ENCODE peak calls at places on chromosomes 12 and 14, in four cellular contexts. J is LNCaP clone FGC, Y is coronary artery, X is MM.1S. I is an unnamed sample.

GRCh38 chr14:91351508-91351853 is 66.1 kb downstream of the CCDC88C start:
- DNase-seq in Y (no peak), J (no peak), X (no peak), I (no peak)

GRCh38 chr12:58639323-58639934 is 280.9 kb downstream of the LRIG3 start:
- DNase-seq in Y (no peak), X (no peak), J (peak; percentile 78), I (peak; percentile 46)

GRCh38 chr14:84969501-84969900 is 560.4 kb upstream of the FLRT2 start:
- DNase-seq in J (no peak), X (no peak), Y (no peak), I (no peak)

GRCh38 chr12:66693901-66694513 is 15.1 kb upstream of the GRIP1 start:
- DNase-seq in Y (no peak), J (peak; percentile 43), X (peak; percentile 88), I (peak; percentile 55)

GRCh38 chr12:31491819-31492598 is 98.9 kb downstream of the DENND5B start:
- DNase-seq in Y (no peak), X (no peak), J (peak; percentile 56), I (peak; percentile 86)

GRCh38 chr12:90512518-90512917 is 442.5 kb downstream of the CCER1 start:
- DNase-seq in Y (no peak), J (no peak), X (no peak), I (no peak)

GRCh38 chr14:63852817-63853730 is at the start of gene SYNE2:
- DNase-seq in J (no peak), X (peak; percentile 61), Y (peak; percentile 80), I (peak; percentile 28)

GRCh38 chr12:49288412-49288853 is 6.5 kb upstream of the PRPH start:
- DNase-seq in J (no peak), Y (no peak), X (peak; percentile 56), I (peak; percentile 58)

GRCh38 chr12:53380797-53381738 is 1.1 kb downstream of the SP1 start:
- DNase-seq in J (no peak), X (no peak), Y (no peak), I (peak; percentile 34)

GRCh38 chr12:90575995-90576394 is 379.0 kb downstream of the CCER1 start:
- DNase-seq in Y (no peak), X (no peak), J (no peak), I (no peak)

GRCh38 chr12:78439666-78440065 is 424.9 kb upstream of the SYT1 start:
- DNase-seq in Y (no peak), X (no peak), J (no peak), I (no peak)

GRCh38 chr12:74449872-74450271 is 87.8 kb upstream of the ATXN7L3B start:
- DNase-seq in J (no peak), Y (no peak), X (no peak), I (peak; percentile 34)

GRCh38 chr14:95519699-95520098 is 3.2 kb upstream of the SYNE3 start:
- DNase-seq in X (no peak), J (no peak), Y (peak; percentile 89), I (peak; percentile 76)

GRCh38 chr14:99679543-99679942 is 4.6 kb upstream of the CYP46A1 start:
- DNase-seq in X (no peak), J (no peak), Y (no peak), I (no peak)

GRCh38 chr12:124388038-124388676 is 93.3 kb downstream of the RFLNA start:
- DNase-seq in Y (no peak), J (no peak), X (no peak), I (no peak)

GRCh38 chr12:45612044-45612794 is 117.3 kb upstream of the ARID2 start:
- DNase-seq in J (no peak), X (no peak), Y (no peak), I (peak; percentile 70)

DNA sequence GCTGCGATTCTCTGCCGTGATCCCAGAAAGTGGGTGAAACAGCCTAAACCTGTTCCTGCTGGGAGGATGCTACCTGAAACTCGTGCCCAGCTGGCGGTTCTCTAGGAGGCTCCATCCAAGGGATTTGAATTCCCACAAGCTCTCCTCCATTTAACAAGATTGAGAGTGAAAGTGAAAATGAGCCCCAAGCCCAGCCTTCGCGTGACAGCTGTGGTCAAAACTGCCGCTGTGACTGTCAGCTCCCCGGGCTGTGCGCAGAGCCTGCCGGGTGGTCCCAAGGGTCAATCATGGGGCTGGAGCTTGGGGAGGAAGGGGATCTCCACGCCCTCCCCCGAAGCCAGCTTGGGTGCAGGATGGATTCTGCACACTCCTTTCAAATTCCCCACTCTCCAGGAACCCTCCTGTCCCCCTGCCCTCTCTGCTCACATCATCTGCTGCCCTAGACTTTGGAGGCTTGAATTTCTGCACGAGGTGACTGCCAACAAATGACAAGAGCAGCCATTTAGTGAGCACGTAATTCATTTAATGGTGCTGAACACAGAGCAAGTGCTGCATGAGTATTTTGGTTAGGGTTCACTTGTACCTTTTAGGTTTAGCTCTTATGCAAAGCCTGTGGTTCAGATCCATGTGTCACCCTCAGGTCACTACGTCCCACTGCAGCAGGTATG is 5.3 kb downstream of the ASB2 start:
- DNase-seq in X (peak; percentile 61), Y (no peak), J (no peak), I (no peak)
- TF ChIP-seq CTCF in X (no peak), Y (no peak), J (no peak), I (no peak)

GRCh38 chr12:27123642-27124041 is 41.3 kb upstream of the C12orf71 start:
- DNase-seq in J (no peak), Y (no peak), X (peak; percentile 39), I (no peak)
- TF ChIP-seq CTCF in J (peak; percentile 46), Y (no peak), X (peak; percentile 39), I (peak; percentile 50)

DNA sequence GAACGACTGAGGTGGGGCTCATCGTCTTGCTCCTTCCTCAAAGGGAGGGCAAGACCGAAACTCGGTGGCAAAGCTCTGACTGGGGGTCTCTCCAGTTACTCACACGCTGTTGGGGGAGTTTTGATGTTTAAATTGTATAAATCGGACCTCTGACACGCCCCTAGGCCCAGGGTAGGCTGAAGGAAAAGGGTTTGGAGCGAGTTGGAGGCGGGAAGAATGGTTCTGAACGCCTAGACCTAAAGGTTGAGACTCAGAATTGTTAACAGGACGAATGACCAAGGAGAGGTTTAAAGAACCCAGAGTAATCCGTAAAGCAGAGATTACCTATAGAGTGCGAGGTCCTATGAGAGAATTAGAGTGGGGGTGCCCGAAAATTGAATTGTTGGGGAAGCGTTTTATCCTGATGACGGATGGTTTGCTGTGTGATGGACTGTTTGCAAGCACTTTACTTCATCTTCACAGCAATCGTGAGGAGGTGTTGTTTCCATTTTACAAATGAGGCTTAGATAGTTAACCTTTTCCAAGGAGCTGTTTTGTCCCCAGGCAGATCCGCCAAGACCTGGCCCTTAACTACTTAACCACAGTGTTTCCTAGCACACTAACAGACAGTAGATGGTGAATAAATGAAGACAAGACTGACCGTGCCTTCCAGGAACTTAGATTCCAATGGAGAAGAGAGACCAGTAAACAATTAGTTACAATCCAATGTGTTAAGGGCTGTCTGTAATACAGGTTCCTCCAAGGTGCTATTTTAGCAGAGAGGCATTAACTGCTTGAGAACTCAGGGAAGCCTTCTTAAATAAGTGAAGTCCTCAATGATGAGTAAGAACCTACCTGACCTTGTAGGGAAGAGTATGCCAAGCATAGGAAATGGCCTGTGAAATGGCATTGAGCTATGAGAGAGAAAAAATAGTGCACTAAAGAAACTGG is 929 bp upstream of the UBE2N start:
- DNase-seq in X (no peak), J (no peak), Y (no peak), I (no peak)
- TF ChIP-seq CTCF in X (no peak), J (no peak), Y (no peak), I (no peak)

GRCh38 chr14:43647302-43647701 is 859.8 kb downstream of the FSCB start:
- DNase-seq in J (no peak), Y (peak; percentile 47), X (no peak), I (no peak)
- TF ChIP-seq CTCF in J (no peak), Y (no peak), X (no peak), I (no peak)

GRCh38 chr12:50326636-50327284 is 43.4 kb upstream of the LIMA1 start:
- DNase-seq in J (peak; percentile 77), Y (no peak), X (no peak), I (peak; percentile 19)
- TF ChIP-seq CTCF in J (peak; percentile 6), Y (no peak), X (no peak), I (no peak)

GRCh38 chr12:22447223-22447622 is 97.1 kb downstream of the C2CD5 start:
- DNase-seq in X (no peak), Y (no peak), J (no peak), I (no peak)

GRCh38 chr12:22443379-22444316 is 100.7 kb downstream of the C2CD5 start:
- DNase-seq in X (peak; percentile 74), J (peak; percentile 67), Y (peak; percentile 73), I (peak; percentile 66)
- TF ChIP-seq CTCF in X (peak; percentile 84), J (peak; percentile 92), Y (peak; percentile 51), I (peak; percentile 88)

I was measured in HFFc6.